ENCODE peak calls at places on chromosomes 1 and 21, in eight cellular contexts. U is IMR-90, Y is fibroblast of lung, J is lung, V is cardiac muscle cell, A is stomach, W is tibial artery, T is sigmoid colon. R is an unnamed sample.
A peak's percentile ranks its signal among the peaks of the same experiment; 100 is the strongest.

GRCh38 chr1:71179997-71180396 is 99.2 kb upstream of the ZRANB2 start:
- DNase-seq in J (no peak), V (no peak), Y (no peak), T (no peak), W (no peak), A (no peak), U (no peak), R (no peak)

GRCh38 chr1:199403421-199404116 is 623.9 kb upstream of the NR5A2 start:
- DNase-seq in U (peak; percentile 85), V (peak; percentile 12), J (no peak), A (no peak), W (no peak), T (no peak), Y (peak; percentile 86), R (no peak)

GRCh38 chr1:1063945-1064831 is 9.9 kb downstream of the RNF223 start:
- DNase-seq in U (peak; percentile 94), A (peak; percentile 77), Y (peak; percentile 77), T (no peak), V (peak; percentile 78), W (no peak), J (peak; percentile 54), R (no peak)

GRCh38 chr1:42005530-42005929 is 86.8 kb upstream of the HIVEP3 start:
- DNase-seq in U (no peak), J (no peak), W (no peak), A (no peak), T (no peak), Y (no peak), V (peak; percentile 25), R (no peak)

GRCh38 chr21:26595971-26596370 is 22.9 kb upstream of the CYYR1 start:
- DNase-seq in V (no peak), T (no peak), A (no peak), W (no peak), U (no peak), J (no peak), Y (no peak), R (no peak)

GRCh38 chr1:153599847-153600246 is 13.1 kb downstream of the S100A16 start:
- DNase-seq in U (no peak), J (no peak), T (no peak), A (no peak), W (no peak), Y (no peak), V (no peak), R (no peak)

GRCh38 chr1:33143698-33144097 is 38.1 kb downstream of the TRIM62 start:
- DNase-seq in A (no peak), Y (peak; percentile 83), U (peak; percentile 95), T (no peak), J (no peak), W (no peak), V (peak; percentile 75), R (no peak)

GRCh38 chr1:225655509-225656258 is 2.8 kb upstream of the ENAH start:
- DNase-seq in V (peak; percentile 97), U (peak; percentile 98), Y (peak; percentile 99), W (peak; percentile 76), J (peak; percentile 53), A (peak; percentile 48), T (peak; percentile 86), R (peak; percentile 90)

GRCh38 chr1:59990470-59990869 is 63.9 kb upstream of the CYP2J2 start:
- DNase-seq in U (no peak), J (no peak), A (no peak), T (no peak), V (peak; percentile 27), W (no peak), Y (no peak), R (no peak)

GRCh38 chr1:91819038-91819788 is 66.7 kb downstream of the TGFBR3 start:
- DNase-seq in A (no peak), Y (no peak), J (no peak), T (no peak), U (no peak), V (no peak), W (no peak), R (no peak)

GRCh38 chr1:178653091-178653490 is 72.0 kb upstream of the RALGPS2 start:
- DNase-seq in T (no peak), V (no peak), A (peak; percentile 50), U (peak; percentile 49), J (no peak), Y (no peak), W (no peak), R (no peak)

GRCh38 chr1:10733967-10734366 is 62.5 kb downstream of the CASZ1 start:
- DNase-seq in A (no peak), Y (no peak), W (no peak), T (no peak), V (no peak), J (peak; percentile 69), U (no peak), R (no peak)

GRCh38 chr1:206447079-206447780 is 23.0 kb upstream of the IKBKE start:
- DNase-seq in J (no peak), U (no peak), A (no peak), V (no peak), T (no peak), W (peak; percentile 32), Y (no peak), R (peak; percentile 47)

GRCh38 chr21:34613679-34614442 is 1.1 kb downstream of the RCAN1 start:
- DNase-seq in U (peak; percentile 7), W (no peak), T (no peak), Y (no peak), V (peak; percentile 13), J (no peak), A (no peak), R (no peak)

GRCh38 chr1:177620636-177621190 is 349.1 kb downstream of the SEC16B start:
- DNase-seq in T (no peak), W (no peak), J (no peak), A (no peak), Y (no peak), V (no peak), U (peak; percentile 3), R (no peak)

GRCh38 chr1:206992815-206993214 is 22.6 kb upstream of the FCAMR start:
- DNase-seq in Y (no peak), J (no peak), T (no peak), U (no peak), A (peak; percentile 64), W (no peak), V (no peak), R (no peak)

GRCh38 chr1:51663105-51663504 is 46.2 kb downstream of the OSBPL9 start:
- DNase-seq in Y (no peak), J (no peak), U (peak; percentile 50), A (no peak), T (no peak), W (no peak), V (no peak), R (no peak)

GRCh38 chr1:76314730-76315129 is 240.2 kb downstream of the ST6GALNAC3 start:
- DNase-seq in V (no peak), Y (no peak), W (no peak), A (no peak), J (no peak), U (no peak), T (no peak), R (no peak)

GRCh38 chr1:85656256-85656655 is 52.0 kb downstream of the ZNHIT6 start:
- DNase-seq in Y (peak; percentile 20), A (no peak), J (no peak), U (peak; percentile 75), W (no peak), V (peak; percentile 13), T (no peak), R (no peak)

GRCh38 chr21:45129231-45129923 is 55.0 kb downstream of the ADARB1 start:
- DNase-seq in J (no peak), V (no peak), A (no peak), W (peak; percentile 78), U (peak; percentile 41), Y (no peak), T (no peak), R (peak; percentile 78)

GRCh38 chr1:28507247-28507645 is 1.4 kb downstream of the RCC1 start:
- DNase-seq in T (no peak), V (peak; percentile 46), A (no peak), J (no peak), Y (peak; percentile 31), U (no peak), W (no peak), R (no peak)

GRCh38 chr1:201463071-201463552 is 5.9 kb downstream of the PHLDA3 start:
- DNase-seq in A (no peak), T (no peak), V (no peak), U (no peak), W (peak; percentile 70), J (no peak), Y (peak; percentile 49), R (no peak)
- TF ChIP-seq CTCF in A (no peak), T (peak; percentile 38), V (peak; percentile 30), U (peak; percentile 43), W (peak; percentile 37), J (peak; percentile 37), Y (no peak), R (peak; percentile 32)

GRCh38 chr1:56645663-56646330 is 683 bp downstream of the PRKAA2 start:
- DNase-seq in T (peak; percentile 66), U (no peak), A (peak; percentile 29), Y (peak; percentile 8), J (no peak), W (peak; percentile 64), V (no peak), R (no peak)
- H3K4me3 ChIP-seq in T (peak overlapping the region; percentile 74), U (peak overlapping the region; percentile 92), A (peak overlapping the region; percentile 74), Y (peak overlapping the region; percentile 51), J (peak overlapping the region; percentile 60), W (peak overlapping the region; percentile 86), V (peak overlapping the region; percentile 80), R (peak overlapping the region; percentile 91)

GRCh38 chr1:43951021-43951985 is 4.6 kb downstream of the IPO13 start:
- DNase-seq in A (no peak), W (no peak), T (no peak), V (no peak), J (no peak), U (peak; percentile 35), Y (no peak), R (no peak)

GRCh38 chr1:43952731-43953350 is 6.1 kb downstream of the IPO13 start:
- DNase-seq in Y (no peak), V (no peak), T (no peak), J (no peak), W (no peak), U (no peak), A (no peak), R (no peak)

GRCh38 chr1:43947890-43948437 is 1.2 kb downstream of the IPO13 start:
- DNase-seq in V (no peak), A (no peak), T (no peak), Y (no peak), U (no peak), J (no peak), W (no peak), R (no peak)

GRCh38 chr1:43947061-43947889 is 525 bp downstream of the IPO13 start:
- DNase-seq in T (no peak), U (no peak), V (no peak), W (no peak), Y (no peak), A (no peak), J (no peak), R (no peak)

DNA sequence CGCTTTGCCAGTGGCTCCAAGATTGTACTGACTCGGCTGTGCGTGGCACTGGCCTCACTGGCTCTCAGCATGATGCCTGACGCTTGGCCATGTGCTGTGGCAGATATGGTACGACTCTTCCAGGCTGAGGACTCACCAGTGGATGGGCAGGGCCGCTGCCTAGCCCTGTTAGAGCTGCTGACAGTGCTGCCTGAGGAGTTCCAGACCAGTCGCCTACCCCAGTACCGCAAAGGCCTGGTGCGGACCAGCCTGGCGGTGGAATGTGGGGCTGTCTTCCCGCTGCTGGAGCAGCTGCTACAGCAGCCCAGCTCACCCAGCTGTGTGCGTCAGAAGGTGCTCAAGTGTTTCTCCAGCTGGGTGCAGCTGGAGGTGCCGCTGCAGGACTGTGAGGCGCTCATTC is 2.9 kb downstream of the IPO13 start:
- DNase-seq in J (no peak), A (no peak), W (no peak), V (no peak), T (no peak), Y (no peak), U (no peak), R (no peak)
- H3K4me1 ChIP-seq in J (peaks cover 13% of the 10 kb centered on the region), A (peaks cover 32% of the 10 kb centered on the region), W (peaks cover 23% of the 10 kb centered on the region), V (peaks cover 16% of the 10 kb centered on the region), T (peaks cover 43% of the 10 kb centered on the region), Y (peaks cover 3% of the 10 kb centered on the region), U (peaks cover 15% of the 10 kb centered on the region), R (peaks cover 26% of the 10 kb centered on the region)

GRCh38 chr1:44213222-44214112 is at the start of gene DMAP1:
- DNase-seq in T (peak; percentile 94), Y (peak; percentile 86), U (peak; percentile 83), A (peak; percentile 86), W (peak; percentile 88), J (peak; percentile 87), V (peak; percentile 90), R (peak; percentile 35)
- TF ChIP-seq CTCF in T (no peak), Y (no peak), U (peak; percentile 2), A (no peak), W (no peak), J (no peak), V (no peak), R (no peak)